ENCODE peak calls at places on chromosome 14, in five cellular contexts. D is aorta, C is cardiac muscle cell, F is heart left ventricle, B is astrocyte. H is an unnamed sample.

GRCh38 chr14:89504602-89505320 is 87.7 kb upstream of the FOXN3 start:
- DNase-seq in D (no peak), C (peak; percentile 50), F (no peak), B (peak; percentile 87), H (no peak)

GRCh38 chr14:55756078-55756477 is 176.1 kb downstream of the KTN1 start:
- DNase-seq in D (no peak), C (no peak), F (no peak), B (no peak), H (no peak)

GRCh38 chr14:20332946-20333782 is at the start of gene CCNB1IP1:
- DNase-seq in D (peak; percentile 79), C (peak; percentile 92), F (peak; percentile 57), B (peak; percentile 94), H (peak; percentile 71)

GRCh38 chr14:39265032-39265431 is 31.3 kb downstream of the MIA2 start:
- DNase-seq in D (no peak), C (peak; percentile 81), F (no peak), B (peak; percentile 47), H (no peak)

GRCh38 chr14:71318097-71318459 is 410.8 kb downstream of the PCNX1 start:
- DNase-seq in D (no peak), C (no peak), F (no peak), B (no peak), H (no peak)

GRCh38 chr14:61837336-61838229 is 75.4 kb downstream of the SNAPC1 start:
- DNase-seq in D (peak; percentile 87), C (peak; percentile 88), F (peak; percentile 65), B (peak; percentile 46), H (peak; percentile 85)

GRCh38 chr14:100067971-100068959 is 3.0 kb downstream of the EVL start:
- DNase-seq in D (no peak), C (peak; percentile 44), F (peak; percentile 63), B (peak; percentile 59), H (peak; percentile 56)

GRCh38 chr14:69896972-69897371 is 17.8 kb downstream of the SMOC1 start:
- DNase-seq in D (no peak), C (no peak), F (no peak), B (no peak), H (no peak)

GRCh38 chr14:94886931-94887330 is 117.0 kb upstream of the GSC start:
- DNase-seq in D (no peak), C (no peak), F (no peak), B (no peak), H (no peak)

GRCh38 chr14:32932302-32932920 is 6.3 kb upstream of the NPAS3 start:
- DNase-seq in D (no peak), C (no peak), F (no peak), B (peak; percentile 6), H (no peak)

GRCh38 chr14:30243805-30244204 is 315.2 kb upstream of the G2E3 start:
- DNase-seq in D (no peak), C (peak; percentile 66), F (no peak), B (peak; percentile 47), H (no peak)

GRCh38 chr14:30943694-30944093 is 69.3 kb downstream of the COCH start:
- DNase-seq in D (no peak), C (no peak), F (no peak), B (no peak), H (no peak)

GRCh38 chr14:90726656-90727055 is 89.6 kb downstream of the TTC7B start:
- DNase-seq in D (no peak), C (peak; percentile 41), F (no peak), B (peak; percentile 60), H (no peak)

GRCh38 chr14:26905219-26905618 is 307.4 kb upstream of the NOVA1 start:
- DNase-seq in D (no peak), C (no peak), F (no peak), B (no peak), H (no peak)

GRCh38 chr14:89773644-89774316 is 180.8 kb downstream of the EFCAB11 start:
- DNase-seq in D (no peak), C (peak; percentile 41), F (peak; percentile 57), B (peak; percentile 65), H (peak; percentile 26)

GRCh38 chr14:68630081-68630571 is 162.7 kb downstream of the ZFP36L1 start:
- DNase-seq in D (peak; percentile 23), C (no peak), F (no peak), B (no peak), H (no peak)

GRCh38 chr14:72104011-72104613 is 171.9 kb downstream of the RGS6 start:
- DNase-seq in D (no peak), C (no peak), F (no peak), B (no peak), H (no peak)

GRCh38 chr14:99212646-99213045 is 59.4 kb downstream of the BCL11B start:
- DNase-seq in D (no peak), C (no peak), F (no peak), B (no peak), H (no peak)

GRCh38 chr14:71003156-71003555 is 95.9 kb downstream of the PCNX1 start:
- DNase-seq in D (no peak), C (no peak), F (no peak), B (no peak), H (no peak)

GRCh38 chr14:98233656-98234055 is 1038.3 kb downstream of the BCL11B start:
- DNase-seq in D (no peak), C (no peak), F (no peak), B (no peak), H (no peak)

GRCh38 chr14:70254476-70254961 is 65.8 kb upstream of the SLC8A3 start:
- DNase-seq in D (peak; percentile 77), C (peak; percentile 63), F (peak; percentile 37), B (peak; percentile 14), H (peak; percentile 69)

GRCh38 chr14:101426466-101426865 is 134.8 kb upstream of the DIO3 start:
- DNase-seq in D (no peak), C (peak; percentile 12), F (no peak), B (peak; percentile 36), H (no peak)

GRCh38 chr14:104509673-104510072 is 69.9 kb upstream of the C14orf180 start:
- DNase-seq in D (peak; percentile 64), C (no peak), F (no peak), B (no peak), H (no peak)

GRCh38 chr14:52922656-52923055 is 28.2 kb downstream of the FERMT2 start:
- DNase-seq in D (no peak), C (peak; percentile 63), F (no peak), B (peak; percentile 83), H (no peak)

GRCh38 chr14:100873083-100873482 is 30.4 kb downstream of the RTL1 start:
- DNase-seq in D (peak; percentile 36), C (no peak), F (peak; percentile 6), B (no peak), H (peak; percentile 7)

GRCh38 chr14:96051642-96052540 is 12.7 kb downstream of the C14orf132 start:
- DNase-seq in D (no peak), C (no peak), F (no peak), B (no peak), H (no peak)

GRCh38 chr14:54086780-54087179 is 130.2 kb upstream of the BMP4 start:
- DNase-seq in D (no peak), C (no peak), F (no peak), B (peak; percentile 46), H (no peak)

GRCh38 chr14:93880025-93880820 is 46.9 kb upstream of the FAM181A start:
- DNase-seq in D (no peak), C (peak; percentile 50), F (no peak), B (no peak), H (peak; percentile 68)
- H3K4me3 ChIP-seq in D (peak overlapping the region; percentile 21), C (no peak overlapping the region), F (peak overlapping the region; percentile 32), B (no peak overlapping the region), H (no peak overlapping the region)

GRCh38 chr14:86574778-86575129 is 1044.8 kb downstream of the FLRT2 start:
- DNase-seq in D (no peak), C (no peak), F (no peak), B (no peak), H (no peak)
- H3K27ac ChIP-seq in D (no peak overlapping the region), C (no peak overlapping the region), F (no peak overlapping the region), B (peak overlapping the region; percentile 61), H (no peak overlapping the region)

GRCh38 chr14:84785997-84786396 is 743.9 kb upstream of the FLRT2 start:
- DNase-seq in D (no peak), C (no peak), F (no peak), B (peak; percentile 9), H (no peak)
- H3K4me3 ChIP-seq in D (no peak overlapping the region), C (no peak overlapping the region), F (no peak overlapping the region), B (no peak overlapping the region), H (no peak overlapping the region)

DNA sequence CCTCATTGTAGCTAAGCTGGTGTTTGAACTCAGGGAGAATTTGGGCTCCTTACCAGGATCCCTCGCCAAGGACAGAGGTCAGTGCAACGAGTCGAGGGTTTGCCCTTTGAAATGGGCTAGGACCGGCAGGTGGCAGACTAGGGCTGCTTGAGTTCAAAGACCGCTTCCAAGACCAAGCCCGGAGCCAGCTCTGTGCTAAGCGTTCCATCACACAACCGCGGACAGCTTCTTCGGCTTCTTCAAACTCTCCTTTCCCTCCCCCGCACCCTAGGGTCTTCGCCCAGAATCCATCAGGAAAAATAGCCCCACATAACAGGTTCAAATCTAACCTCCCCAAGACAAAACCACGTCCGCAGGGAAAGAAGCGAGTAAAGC is 709 bp upstream of the FLVCR2 start:
- DNase-seq in D (peak; percentile 93), C (peak; percentile 92), F (peak; percentile 87), B (peak; percentile 55), H (peak; percentile 96)
- H3K27ac ChIP-seq in D (no peak overlapping the region), C (peak overlapping the region; percentile 64), F (peak overlapping the region; percentile 35), B (no peak overlapping the region), H (peak overlapping the region; percentile 82)

DNA sequence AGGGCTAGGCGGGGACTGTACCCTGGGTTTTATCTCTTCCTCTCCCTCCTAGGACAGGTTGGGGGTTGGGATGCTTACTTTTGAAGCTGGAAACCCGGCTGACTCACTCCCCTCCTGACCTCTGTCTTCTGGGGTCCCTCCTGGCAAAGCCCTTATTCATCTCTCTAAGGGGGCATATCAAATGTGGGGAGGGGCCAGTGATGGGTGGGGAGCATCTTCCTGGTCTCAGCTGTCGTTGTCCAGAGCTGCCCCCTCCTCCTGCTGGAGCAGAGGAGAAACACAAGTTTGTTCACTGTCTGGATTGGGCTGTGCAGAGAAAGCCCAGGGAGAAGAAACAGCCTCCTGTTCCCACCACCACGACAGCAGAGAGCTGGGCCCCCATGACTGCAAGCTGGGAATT is 85.8 kb downstream of the TNFAIP2 start:
- DNase-seq in D (no peak), C (no peak), F (no peak), B (no peak), H (no peak)
- H3K4me3 ChIP-seq in D (no peak overlapping the region), C (no peak overlapping the region), F (peak overlapping the region; percentile 63), B (no peak overlapping the region), H (no peak overlapping the region)

GRCh38 chr14:64721391-64721791 is 17.2 kb downstream of the PLEKHG3 start:
- DNase-seq in D (peak; percentile 90), C (peak; percentile 49), F (peak; percentile 49), B (peak; percentile 87), H (peak; percentile 81)
- H3K27ac ChIP-seq in D (peak overlapping the region; percentile 64), C (no peak overlapping the region), F (no peak overlapping the region), B (peak overlapping the region; percentile 75), H (peak overlapping the region; percentile 68)